ENCODE peak calls at places on chromosome 14, in seven cellular contexts. W is pancreas, Z is lower leg skin, V is endothelial cell, D is heart right ventricle, P is brain microvascular endothelial cell, I is adrenal gland. O is an unnamed sample.

GRCh38 chr14:42911642-42912041 is 1305.0 kb downstream of the LRFN5 start:
- DNase-seq in Z (no peak), W (no peak), P (no peak), I (no peak), V (no peak), D (no peak), O (no peak)

GRCh38 chr14:21092147-21093011 is 6.1 kb downstream of the ZNF219 start:
- DNase-seq in W (peak; percentile 98), Z (peak; percentile 72), V (peak; percentile 94), D (peak; percentile 90), I (peak; percentile 81), P (peak; percentile 61), O (peak; percentile 89)

GRCh38 chr14:93962701-93963601 is 13.4 kb downstream of the ASB2 start:
- DNase-seq in D (no peak), P (no peak), Z (no peak), I (peak; percentile 36), W (no peak), V (no peak), O (no peak)

GRCh38 chr14:101119830-101120571 is 216.5 kb upstream of the RTL1 start:
- DNase-seq in V (no peak), D (no peak), P (no peak), I (no peak), Z (peak; percentile 12), W (no peak), O (peak; percentile 51)

GRCh38 chr14:51401756-51402155 is 161.7 kb downstream of the TMX1 start:
- DNase-seq in I (peak; percentile 67), P (no peak), Z (peak; percentile 25), W (no peak), D (peak; percentile 27), V (no peak), O (peak; percentile 73)

GRCh38 chr14:58280954-58281787 is 17.2 kb upstream of the ARID4A start:
- DNase-seq in Z (peak; percentile 60), W (no peak), D (no peak), V (no peak), P (peak; percentile 93), I (peak; percentile 83), O (no peak)

GRCh38 chr14:71595441-71595840 is 336.8 kb upstream of the RGS6 start:
- DNase-seq in Z (no peak), D (no peak), I (no peak), P (no peak), W (no peak), V (no peak), O (no peak)

GRCh38 chr14:61610900-61611299 is 84.4 kb upstream of the HIF1A start:
- DNase-seq in I (no peak), V (no peak), W (no peak), Z (no peak), D (no peak), P (no peak), O (no peak)

GRCh38 chr14:51928568-51928967 is 60.8 kb upstream of the RTRAF start:
- DNase-seq in V (no peak), Z (no peak), I (no peak), P (no peak), W (no peak), D (no peak), O (no peak)

GRCh38 chr14:97185186-97185585 is 388.0 kb downstream of the VRK1 start:
- DNase-seq in W (no peak), P (no peak), Z (no peak), D (no peak), V (peak; percentile 18), I (no peak), O (no peak)

GRCh38 chr14:29148221-29148620 is 381.6 kb downstream of the FOXG1 start:
- DNase-seq in V (no peak), P (no peak), D (no peak), W (no peak), Z (no peak), I (no peak), O (no peak)

GRCh38 chr14:53946071-53946403 is 10.6 kb downstream of the BMP4 start:
- DNase-seq in Z (no peak), P (no peak), W (no peak), V (no peak), I (no peak), D (no peak), O (no peak)

GRCh38 chr14:53948181-53948884 is 8.3 kb downstream of the BMP4 start:
- DNase-seq in V (no peak), Z (no peak), W (no peak), P (no peak), I (no peak), D (no peak), O (no peak)

GRCh38 chr14:53947452-53948180 is 9.0 kb downstream of the BMP4 start:
- DNase-seq in D (no peak), I (no peak), V (no peak), P (no peak), Z (no peak), W (no peak), O (no peak)

GRCh38 chr14:53949201-53949600 is 7.4 kb downstream of the BMP4 start:
- DNase-seq in W (no peak), D (no peak), V (no peak), Z (no peak), I (no peak), P (no peak), O (no peak)

GRCh38 chr14:53946404-53947400 is 9.9 kb downstream of the BMP4 start:
- DNase-seq in Z (no peak), I (no peak), P (no peak), D (no peak), W (peak; percentile 65), V (peak; percentile 65), O (no peak)
- TF ChIP-seq CTCF in Z (no peak), I (no peak), P (no peak), D (no peak), W (no peak), V (peak; percentile 33), O (no peak)

GRCh38 chr14:22865424-22866215 is 5.9 kb upstream of the LRP10 start:
- DNase-seq in Z (no peak), D (no peak), V (peak; percentile 30), W (no peak), P (no peak), I (no peak), O (peak; percentile 10)
- TF ChIP-seq CTCF in Z (no peak), D (no peak), V (no peak), W (no peak), P (peak; percentile 49), I (no peak), O (no peak)

DNA sequence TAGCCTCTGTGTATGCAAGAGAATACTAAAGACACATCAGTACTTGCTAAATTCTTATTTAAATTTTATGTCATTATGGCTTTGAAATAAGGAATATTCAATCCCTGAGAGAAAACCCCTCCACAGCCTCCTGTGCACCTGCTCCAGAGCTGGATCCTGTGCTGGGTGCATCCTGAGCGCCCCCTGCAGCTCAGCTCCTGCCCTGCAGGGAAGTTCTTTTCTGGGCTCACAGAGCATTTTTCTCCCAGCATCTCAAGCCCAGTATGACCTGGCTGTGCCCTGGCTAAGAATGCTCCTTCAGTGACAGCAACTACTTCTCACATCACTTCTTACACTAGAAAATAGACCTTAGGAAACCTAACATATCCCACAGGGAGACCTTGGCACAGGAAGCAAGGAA is 1211.7 kb downstream of the TMEM121 start:
- DNase-seq in W (no peak), V (no peak), I (no peak), D (no peak), Z (no peak), P (no peak), O (no peak)
- TF ChIP-seq CTCF in W (no peak), V (no peak), I (no peak), D (no peak), Z (no peak), P (no peak), O (no peak)

GRCh38 chr14:83004456-83005006 is 1470.9 kb upstream of the SEL1L start:
- DNase-seq in Z (no peak), W (no peak), V (no peak), P (no peak), D (no peak), I (no peak), O (no peak)

GRCh38 chr14:82999802-83000201 is 1466.1 kb upstream of the SEL1L start:
- DNase-seq in Z (no peak), I (no peak), D (no peak), P (no peak), W (no peak), V (no peak), O (no peak)
- TF ChIP-seq CTCF in Z (no peak), I (no peak), D (no peak), P (peak; percentile 47), W (no peak), V (peak; percentile 38), O (peak; percentile 7)

DNA sequence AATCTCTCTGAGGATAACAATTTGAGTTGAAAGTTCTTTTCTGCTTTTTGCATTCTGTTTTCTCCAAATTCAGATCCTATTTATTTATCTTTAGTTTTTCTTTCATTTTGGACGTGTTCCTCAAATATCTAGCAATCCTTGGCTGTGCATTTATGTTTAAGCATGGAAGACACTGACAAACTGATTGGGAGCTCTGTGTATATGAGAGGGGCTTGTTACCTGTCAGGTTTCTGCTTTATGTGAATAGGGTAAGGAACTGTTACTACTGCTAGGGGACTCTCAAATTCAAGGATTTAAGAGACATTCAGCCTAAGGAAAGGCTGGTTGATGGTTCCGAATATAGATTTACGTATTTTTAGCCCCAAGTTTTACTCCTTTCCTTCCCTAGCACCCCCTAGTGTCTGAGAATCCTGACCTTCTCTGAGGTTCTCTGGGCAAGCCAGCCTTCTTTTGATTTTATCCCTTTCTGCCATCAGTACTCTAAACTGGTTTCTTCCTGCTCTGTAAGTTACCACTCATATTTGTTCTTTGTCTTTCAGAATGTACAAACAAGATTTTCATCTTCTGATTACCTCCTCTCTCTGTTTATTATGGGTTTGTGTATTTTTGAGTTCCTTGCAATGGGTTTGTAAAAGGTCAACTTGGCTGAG is 30.5 kb downstream of the YLPM1 start:
- DNase-seq in I (no peak), V (peak; percentile 33), D (no peak), P (peak; percentile 8), Z (no peak), W (no peak), O (no peak)
- TF ChIP-seq CTCF in I (peak; percentile 28), V (no peak), D (no peak), P (peak; percentile 69), Z (no peak), W (no peak), O (peak; percentile 39)

DNA sequence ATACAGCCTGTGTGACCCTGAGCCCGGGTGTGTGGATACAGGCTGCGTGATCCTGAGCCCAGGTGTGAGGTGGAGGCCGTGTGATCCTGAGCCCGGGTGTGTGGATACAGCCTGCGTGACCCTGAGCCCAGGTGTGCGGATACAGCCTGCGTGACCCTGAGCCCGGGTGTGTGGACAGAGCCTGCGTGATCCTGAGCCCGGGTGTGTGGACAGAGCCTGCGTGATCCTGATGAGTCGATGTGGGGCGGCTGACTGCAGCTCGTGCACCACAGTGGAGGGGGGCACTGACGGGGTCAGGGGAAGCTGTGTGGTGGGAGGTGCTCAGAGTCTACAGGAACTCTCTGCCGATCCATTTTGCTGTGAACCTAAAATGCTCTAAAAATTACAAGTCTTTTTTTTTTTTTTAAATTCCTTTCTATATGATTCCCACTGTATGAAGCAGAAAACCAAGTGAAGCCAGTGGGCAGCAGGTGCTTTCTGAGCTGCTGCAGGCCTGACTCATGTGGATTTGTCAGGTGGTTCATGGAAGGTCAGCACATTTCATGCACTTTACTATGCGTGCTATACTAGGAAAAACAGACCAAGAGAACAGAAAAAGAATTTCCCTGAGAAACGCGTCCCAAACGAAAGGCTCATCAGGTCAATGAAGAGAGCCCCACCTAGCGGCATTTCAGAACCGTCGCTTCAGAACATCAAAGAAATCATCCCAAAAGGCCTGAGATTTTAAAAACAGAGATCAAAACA is 19.3 kb downstream of the BRF1 start:
- DNase-seq in V (peak; percentile 41), D (no peak), P (peak; percentile 40), Z (no peak), W (no peak), I (peak; percentile 63), O (no peak)
- TF ChIP-seq CTCF in V (no peak), D (peak; percentile 58), P (peak; percentile 86), Z (no peak), W (peak; percentile 34), I (peak; percentile 59), O (peak; percentile 30)

GRCh38 chr14:79602742-79603141 is 608.6 kb downstream of the DIO2 start:
- DNase-seq in I (no peak), W (no peak), P (no peak), Z (no peak), V (no peak), D (no peak), O (no peak)
- TF ChIP-seq CTCF in I (no peak), W (no peak), P (no peak), Z (no peak), V (no peak), D (no peak), O (no peak)

O was measured in tibial artery.